ENCODE peak calls at places on chromosomes 2 and 18, in nine cellular contexts. R is activated gamma-delta T cell treated with Interleukin-2 at 50 U/mL for 16 hours; S is SHP77; C is head of caudate nucleus; E is NCI-H2029; Q is GM23248; A is stimulated activated CD4-positive, alpha-beta T cell treated with anti-CD3 and anti-CD28 coated beads, Interleukin-1b, Interleukin-23, amount 100 ng/mL, for 1 hour; X is AG10803; F is activated T-helper 1 cell treated with anti-CD3 and anti-CD28 coated beads, Interleukin-2, amount 50 U/mL, for 16 hours. U is an unnamed sample.

GRCh38 chr2:27708666-27709065 is 45.0 kb downstream of the SLC4A1AP start:
- DNase-seq in A (no peak), C (no peak), F (no peak), X (no peak), S (no peak), Q (peak), R (no peak), E (no peak), U (no peak)

GRCh38 chr18:57748770-57749603 is 54.1 kb downstream of the ATP8B1 start:
- DNase-seq in F (no peak), S (peak), C (no peak), R (no peak), X (no peak), A (no peak), E (peak), Q (peak), U (no peak)

GRCh38 chr2:223357076-223357475 is 245.1 kb downstream of the SCG2 start:
- DNase-seq in C (no peak), E (no peak), F (no peak), Q (no peak), R (no peak), A (no peak), S (no peak), X (no peak), U (no peak)

GRCh38 chr2:37796481-37796880 is 125.0 kb upstream of the CDC42EP3 start:
- DNase-seq in A (no peak), S (no peak), R (no peak), F (no peak), E (no peak), C (no peak), Q (no peak), X (no peak), U (no peak)

GRCh38 chr2:196200557-196200956 is 29.2 kb upstream of the STK17B start:
- DNase-seq in R (no peak), C (no peak), F (no peak), X (no peak), E (no peak), Q (no peak), S (no peak), A (no peak), U (no peak)

GRCh38 chr2:8662239-8662879 is 19.5 kb upstream of the ID2 start:
- DNase-seq in F (no peak), Q (peak), R (no peak), S (no peak), E (no peak), A (no peak), X (peak), C (no peak), U (no peak)

GRCh38 chr2:189336276-189336975 is 104.8 kb upstream of the WDR75 start:
- DNase-seq in F (no peak), C (no peak), A (no peak), E (no peak), R (no peak), Q (peak), S (no peak), X (peak), U (no peak)

GRCh38 chr2:6203297-6203959 is 511.2 kb downstream of the SOX11 start:
- DNase-seq in S (no peak), A (no peak), X (no peak), Q (no peak), F (no peak), E (no peak), R (no peak), C (no peak), U (no peak)

GRCh38 chr2:17547237-17547636 is 6.7 kb downstream of the VSNL1 start:
- DNase-seq in C (no peak), A (no peak), X (no peak), E (no peak), Q (no peak), S (no peak), F (no peak), R (no peak), U (no peak)

GRCh38 chr2:36271266-36271665 is 84.3 kb upstream of the CRIM1 start:
- DNase-seq in S (no peak), E (no peak), A (no peak), X (no peak), C (no peak), F (no peak), Q (no peak), R (no peak), U (no peak)

GRCh38 chr2:157747695-157748370 is 119.2 kb upstream of the ACVR1C start:
- DNase-seq in S (no peak), C (no peak), E (no peak), Q (peak), R (no peak), F (no peak), A (no peak), X (peak), U (no peak)

GRCh38 chr18:30674619-30675018 is 367.9 kb downstream of the DSC3 start:
- DNase-seq in Q (no peak), A (no peak), C (no peak), E (no peak), X (no peak), F (no peak), S (no peak), R (no peak), U (no peak)

GRCh38 chr18:711330-711692 is 1.1 kb downstream of the ENOSF1 start:
- DNase-seq in E (no peak), X (no peak), C (no peak), Q (no peak), R (no peak), S (no peak), A (no peak), F (no peak), U (no peak)

GRCh38 chr2:29749843-29750242 is 171.5 kb downstream of the ALK start:
- DNase-seq in E (peak), F (no peak), R (no peak), C (no peak), Q (peak), S (no peak), A (no peak), X (no peak), U (no peak)

GRCh38 chr2:211371465-211371864 is 815.1 kb downstream of the CPS1 start:
- DNase-seq in E (no peak), F (no peak), X (no peak), Q (no peak), R (no peak), C (no peak), S (no peak), A (no peak), U (no peak)

GRCh38 chr2:236045264-236046235 is 122.6 kb downstream of the GBX2 start:
- DNase-seq in C (peak), X (no peak), F (no peak), Q (no peak), R (no peak), A (no peak), E (no peak), S (no peak), U (no peak)

GRCh38 chr2:158580760-158581159 is 124.0 kb downstream of the PKP4 start:
- DNase-seq in S (no peak), A (no peak), Q (no peak), F (no peak), X (no peak), C (no peak), R (no peak), E (peak), U (no peak)

GRCh38 chr2:16123881-16124780 is 183.8 kb downstream of the MYCN start:
- DNase-seq in Q (no peak), R (no peak), E (no peak), S (no peak), X (no peak), F (no peak), A (no peak), C (no peak), U (no peak)

GRCh38 chr2:40113272-40113671 is 334.2 kb upstream of the THUMPD2 start:
- DNase-seq in S (no peak), A (no peak), Q (no peak), E (no peak), F (no peak), X (peak), C (no peak), R (no peak), U (no peak)

GRCh38 chr2:23636412-23636811 is 251.4 kb downstream of the KLHL29 start:
- DNase-seq in Q (peak), A (no peak), S (no peak), F (no peak), C (no peak), E (no peak), X (peak), R (no peak), U (no peak)

GRCh38 chr2:163943403-163944356 is 207.9 kb upstream of the FIGN start:
- DNase-seq in C (peak), A (no peak), F (no peak), X (no peak), S (no peak), E (no peak), R (no peak), Q (no peak), U (no peak)

GRCh38 chr2:228681426-228681825 is 499.9 kb upstream of the SPHKAP start:
- DNase-seq in F (no peak), C (no peak), R (no peak), Q (peak), S (no peak), A (no peak), X (peak), E (peak), U (no peak)

GRCh38 chr2:45765847-45766254 is 114.4 kb downstream of the PRKCE start:
- DNase-seq in X (no peak), Q (no peak), R (no peak), E (no peak), S (no peak), F (no peak), A (no peak), C (no peak), U (no peak)

GRCh38 chr18:12015697-12016062 is 34.4 kb downstream of the IMPA2 start:
- DNase-seq in Q (peak), A (no peak), R (no peak), S (no peak), F (no peak), E (peak), X (peak), C (no peak), U (no peak)

GRCh38 chr2:3801506-3801905 is 98.1 kb downstream of the DCDC2C start:
- DNase-seq in E (no peak), F (no peak), R (no peak), Q (no peak), S (no peak), A (no peak), X (no peak), C (no peak), U (no peak)

GRCh38 chr18:9823805-9824473 is 61.8 kb upstream of the TXNDC2 start:
- DNase-seq in Q (peak), E (no peak), S (no peak), X (peak), C (no peak), R (no peak), F (no peak), A (no peak), U (no peak)

GRCh38 chr2:204950695-204951094 is 405.4 kb downstream of the PARD3B start:
- DNase-seq in E (no peak), X (peak), Q (peak), C (no peak), R (no peak), S (no peak), A (no peak), F (no peak), U (no peak)

GRCh38 chr2:193251909-193252308 is 1057.2 kb upstream of the TMEFF2 start:
- DNase-seq in F (no peak), Q (no peak), R (no peak), C (no peak), S (no peak), A (no peak), E (no peak), X (no peak), U (no peak)